ENCODE peak calls at places on chromosomes 1 and 21, in five cellular contexts. Z, T, O, D and E are unnamed samples.

GRCh38 chr1:228488107-228488817 is 1.1 kb downstream of the RNF187 start:
- DNase-seq in T (no peak), D (peak), Z (no peak), O (no peak), E (peak)

GRCh38 chr21:40177979-40178378 is 310.7 kb downstream of the PCP4 start:
- DNase-seq in D (no peak), Z (no peak), T (no peak), O (no peak), E (no peak)

GRCh38 chr1:180623579-180624347 is 8.1 kb upstream of the XPR1 start:
- DNase-seq in T (peak), O (no peak), D (no peak), Z (peak), E (peak)

GRCh38 chr1:59705849-59706599 is 108.7 kb upstream of the HOOK1 start:
- DNase-seq in O (no peak), Z (peak), T (peak), D (no peak), E (peak)

GRCh38 chr1:154148787-154149186 is 6.1 kb downstream of the NUP210L start:
- DNase-seq in Z (no peak), D (no peak), T (peak), O (no peak), E (no peak)

GRCh38 chr1:6694126-6694713 is 7.4 kb downstream of the DNAJC11 start:
- DNase-seq in D (no peak), Z (no peak), T (no peak), O (no peak), E (no peak)

GRCh38 chr1:109803901-109804331 is 40.2 kb upstream of the EPS8L3 start:
- DNase-seq in T (peak), Z (peak), D (no peak), O (no peak), E (no peak)

GRCh38 chr1:204705888-204706837 is 20.6 kb upstream of the LRRN2 start:
- DNase-seq in Z (no peak), D (no peak), T (no peak), O (no peak), E (no peak)

GRCh38 chr1:203273869-203274602 is 31.3 kb upstream of the BTG2 start:
- DNase-seq in D (peak), T (no peak), O (no peak), Z (no peak), E (no peak)

GRCh38 chr1:228846952-228847351 is 111.7 kb downstream of the RHOU start:
- DNase-seq in O (no peak), Z (no peak), T (no peak), D (no peak), E (no peak)

GRCh38 chr1:203296456-203297073 is 8.8 kb upstream of the BTG2 start:
- DNase-seq in Z (peak), T (peak), D (no peak), O (no peak), E (peak)

GRCh38 chr1:64082459-64082858 is 121.0 kb upstream of the UBE2U start:
- DNase-seq in O (no peak), Z (peak), T (peak), D (no peak), E (peak)

GRCh38 chr21:14690886-14691285 is 144.8 kb upstream of the SAMSN1 start:
- DNase-seq in Z (no peak), D (no peak), T (peak), O (no peak), E (no peak)

GRCh38 chr21:31559368-31560119 is 99.9 kb upstream of the SOD1 start:
- DNase-seq in T (peak), O (peak), D (peak), Z (peak), E (peak)

GRCh38 chr1:111538343-111539035 is 35.1 kb upstream of the ADORA3 start:
- DNase-seq in Z (peak), O (no peak), T (peak), D (no peak), E (peak)

GRCh38 chr1:179798213-179798863 is 55.2 kb downstream of the FAM163A start:
- DNase-seq in O (no peak), D (no peak), T (no peak), Z (no peak), E (no peak)

GRCh38 chr1:119449964-119450363 is 35.0 kb downstream of the HSD3B2 start:
- DNase-seq in Z (no peak), D (no peak), O (no peak), T (peak), E (no peak)

GRCh38 chr1:3898994-3899775 is 887 bp downstream of the C1orf174 start:
- DNase-seq in D (no peak), T (peak), O (no peak), Z (no peak), E (no peak)

GRCh38 chr1:212608956-212609700 is 567 bp downstream of the ATF3 start:
- DNase-seq in Z (peak), D (peak), T (peak), O (no peak), E (peak)

GRCh38 chr1:193060938-193061337 is 1.5 kb downstream of the RO60 start:
- DNase-seq in T (peak), D (no peak), Z (peak), O (no peak), E (peak)

GRCh38 chr1:17853241-17853640 is 98.1 kb downstream of the ACTL8 start:
- DNase-seq in O (no peak), D (no peak), T (no peak), Z (no peak), E (no peak)

GRCh38 chr1:12473596-12474329 is 144.2 kb downstream of the DHRS3 start:
- DNase-seq in D (peak), O (no peak), Z (peak), T (no peak), E (peak)

GRCh38 chr1:188949701-188950100 is 1528.0 kb downstream of the BRINP3 start:
- DNase-seq in T (no peak), D (no peak), Z (no peak), O (no peak), E (no peak)

GRCh38 chr1:58927722-58928085 is 143.9 kb upstream of the JUN start:
- DNase-seq in D (no peak), Z (no peak), O (no peak), T (no peak), E (no peak)

GRCh38 chr1:232980336-232980978 is 30.0 kb downstream of the NTPCR start:
- DNase-seq in D (no peak), O (no peak), Z (no peak), T (no peak), E (no peak)

GRCh38 chr21:23695449-23695848 is 1911.8 kb downstream of the MRPL39 start:
- DNase-seq in T (no peak), D (no peak), O (no peak), Z (no peak), E (no peak)